ENCODE peak calls at places on chromosome 22, in ten cellular contexts. One of them, this sample, is unnamed.

GRCh38 chr22:37486224-37486845 is at the start of gene MFNG:
- DNase-seq in HCT116: no peak
- DNase-seq in cardiac fibroblast: peak; percentile 31
- DNase-seq in adrenal gland: peak; percentile 69
- DNase-seq in mammary epithelial cell: peak; percentile 48
- DNase-seq in endodermal cell: peak; percentile 90
- DNase-seq in foreskin fibroblast: peak; percentile 75
- DNase-seq in neural progenitor cell: peak; percentile 91
- DNase-seq in uterus: peak; percentile 51
- DNase-seq in WERI-Rb-1: peak; percentile 85
- DNase-seq in this sample: no peak

GRCh38 chr22:39556970-39557811 is 13.4 kb upstream of the CACNA1I start:
- DNase-seq in uterus: no peak
- DNase-seq in mammary epithelial cell: no peak
- DNase-seq in endodermal cell: peak; percentile 66
- DNase-seq in foreskin fibroblast: peak; percentile 56
- DNase-seq in HCT116: no peak
- DNase-seq in adrenal gland: peak; percentile 70
- DNase-seq in cardiac fibroblast: peak; percentile 22
- DNase-seq in WERI-Rb-1: peak; percentile 77
- DNase-seq in neural progenitor cell: peak; percentile 75
- DNase-seq in this sample: no peak

GRCh38 chr22:27377901-27378300 is 423.7 kb downstream of the MN1 start:
- DNase-seq in uterus: no peak
- DNase-seq in HCT116: no peak
- DNase-seq in foreskin fibroblast: no peak
- DNase-seq in adrenal gland: peak; percentile 24
- DNase-seq in endodermal cell: no peak
- DNase-seq in cardiac fibroblast: no peak
- DNase-seq in neural progenitor cell: no peak
- DNase-seq in WERI-Rb-1: no peak
- DNase-seq in mammary epithelial cell: no peak
- DNase-seq in this sample: no peak

GRCh38 chr22:50674127-50674493 is 1.5 kb downstream of the SHANK3 start:
- DNase-seq in WERI-Rb-1: no peak
- DNase-seq in uterus: no peak
- DNase-seq in HCT116: no peak
- DNase-seq in cardiac fibroblast: no peak
- DNase-seq in adrenal gland: no peak
- DNase-seq in foreskin fibroblast: no peak
- DNase-seq in endodermal cell: peak; percentile 67
- DNase-seq in mammary epithelial cell: no peak
- DNase-seq in neural progenitor cell: peak; percentile 66
- DNase-seq in this sample: no peak

GRCh38 chr22:47030143-47030641 is 267.7 kb downstream of the TBC1D22A start:
- DNase-seq in foreskin fibroblast: peak; percentile 44
- DNase-seq in mammary epithelial cell: no peak
- DNase-seq in HCT116: no peak
- DNase-seq in uterus: peak; percentile 74
- DNase-seq in neural progenitor cell: peak; percentile 56
- DNase-seq in adrenal gland: no peak
- DNase-seq in cardiac fibroblast: no peak
- DNase-seq in endodermal cell: no peak
- DNase-seq in WERI-Rb-1: no peak
- DNase-seq in this sample: peak; percentile 45

GRCh38 chr22:46336119-46337078 is 885 bp downstream of the TRMU start:
- DNase-seq in uterus: no peak
- DNase-seq in endodermal cell: peak; percentile 73
- DNase-seq in foreskin fibroblast: peak; percentile 43
- DNase-seq in mammary epithelial cell: peak; percentile 29
- DNase-seq in neural progenitor cell: peak; percentile 70
- DNase-seq in HCT116: no peak
- DNase-seq in WERI-Rb-1: peak; percentile 30
- DNase-seq in cardiac fibroblast: peak; percentile 11
- DNase-seq in adrenal gland: no peak
- DNase-seq in this sample: no peak

GRCh38 chr22:44180706-44181032 is at the start of gene PARVG:
- DNase-seq in cardiac fibroblast: no peak
- DNase-seq in mammary epithelial cell: peak; percentile 7
- DNase-seq in neural progenitor cell: no peak
- DNase-seq in endodermal cell: peak; percentile 81
- DNase-seq in WERI-Rb-1: no peak
- DNase-seq in uterus: no peak
- DNase-seq in adrenal gland: no peak
- DNase-seq in HCT116: no peak
- DNase-seq in foreskin fibroblast: no peak
- DNase-seq in this sample: no peak

GRCh38 chr22:20589614-20590476 is 82.4 kb downstream of the MED15 start:
- DNase-seq in uterus: no peak
- DNase-seq in WERI-Rb-1: no peak
- DNase-seq in foreskin fibroblast: no peak
- DNase-seq in neural progenitor cell: no peak
- DNase-seq in HCT116: no peak
- DNase-seq in cardiac fibroblast: no peak
- DNase-seq in adrenal gland: no peak
- DNase-seq in mammary epithelial cell: no peak
- DNase-seq in endodermal cell: no peak
- DNase-seq in this sample: no peak

GRCh38 chr22:26646158-26646557 is 11.2 kb upstream of the MIAT start:
- DNase-seq in uterus: no peak
- DNase-seq in neural progenitor cell: no peak
- DNase-seq in HCT116: no peak
- DNase-seq in adrenal gland: no peak
- DNase-seq in endodermal cell: no peak
- DNase-seq in WERI-Rb-1: no peak
- DNase-seq in foreskin fibroblast: peak; percentile 78
- DNase-seq in cardiac fibroblast: peak; percentile 23
- DNase-seq in mammary epithelial cell: no peak
- DNase-seq in this sample: peak; percentile 54

GRCh38 chr22:42283288-42284229 is 13.1 kb upstream of the TCF20 start:
- DNase-seq in foreskin fibroblast: peak; percentile 36
- DNase-seq in neural progenitor cell: peak; percentile 87
- DNase-seq in uterus: peak; percentile 30
- DNase-seq in WERI-Rb-1: no peak
- DNase-seq in cardiac fibroblast: no peak
- DNase-seq in HCT116: no peak
- DNase-seq in endodermal cell: peak; percentile 75
- DNase-seq in mammary epithelial cell: no peak
- DNase-seq in adrenal gland: no peak
- DNase-seq in this sample: no peak

GRCh38 chr22:29343313-29343805 is 27.9 kb upstream of the RASL10A start:
- DNase-seq in cardiac fibroblast: peak; percentile 36
- DNase-seq in uterus: no peak
- DNase-seq in WERI-Rb-1: peak; percentile 62
- DNase-seq in foreskin fibroblast: peak; percentile 90
- DNase-seq in mammary epithelial cell: no peak
- DNase-seq in endodermal cell: no peak
- DNase-seq in adrenal gland: no peak
- DNase-seq in HCT116: no peak
- DNase-seq in neural progenitor cell: peak; percentile 18
- DNase-seq in this sample: peak; percentile 78

GRCh38 chr22:42214625-42215415 is 55.6 kb downstream of the TCF20 start:
- DNase-seq in HCT116: no peak
- DNase-seq in cardiac fibroblast: no peak
- DNase-seq in adrenal gland: peak; percentile 84
- DNase-seq in foreskin fibroblast: no peak
- DNase-seq in neural progenitor cell: peak; percentile 71
- DNase-seq in mammary epithelial cell: no peak
- DNase-seq in endodermal cell: peak; percentile 21
- DNase-seq in WERI-Rb-1: no peak
- DNase-seq in uterus: peak; percentile 16
- DNase-seq in this sample: no peak

GRCh38 chr22:41052661-41053490 is 39.5 kb upstream of the EP300 start:
- DNase-seq in endodermal cell: no peak
- DNase-seq in neural progenitor cell: no peak
- DNase-seq in WERI-Rb-1: no peak
- DNase-seq in adrenal gland: no peak
- DNase-seq in foreskin fibroblast: peak; percentile 74
- DNase-seq in HCT116: no peak
- DNase-seq in cardiac fibroblast: peak; percentile 62
- DNase-seq in mammary epithelial cell: peak; percentile 44
- DNase-seq in uterus: no peak
- DNase-seq in this sample: peak; percentile 56

GRCh38 chr22:42368379-42369249 is 63.6 kb downstream of the NFAM1 start:
- DNase-seq in HCT116: no peak
- DNase-seq in uterus: no peak
- DNase-seq in mammary epithelial cell: no peak
- DNase-seq in cardiac fibroblast: no peak
- DNase-seq in WERI-Rb-1: no peak
- DNase-seq in adrenal gland: no peak
- DNase-seq in endodermal cell: peak; percentile 89
- DNase-seq in neural progenitor cell: peak; percentile 76
- DNase-seq in foreskin fibroblast: no peak
- DNase-seq in this sample: no peak

GRCh38 chr22:46018859-46019258 is 41.9 kb upstream of the WNT7B start:
- DNase-seq in adrenal gland: no peak
- DNase-seq in endodermal cell: no peak
- DNase-seq in uterus: no peak
- DNase-seq in cardiac fibroblast: no peak
- DNase-seq in mammary epithelial cell: no peak
- DNase-seq in WERI-Rb-1: no peak
- DNase-seq in HCT116: no peak
- DNase-seq in neural progenitor cell: no peak
- DNase-seq in foreskin fibroblast: no peak
- DNase-seq in this sample: no peak

DNA sequence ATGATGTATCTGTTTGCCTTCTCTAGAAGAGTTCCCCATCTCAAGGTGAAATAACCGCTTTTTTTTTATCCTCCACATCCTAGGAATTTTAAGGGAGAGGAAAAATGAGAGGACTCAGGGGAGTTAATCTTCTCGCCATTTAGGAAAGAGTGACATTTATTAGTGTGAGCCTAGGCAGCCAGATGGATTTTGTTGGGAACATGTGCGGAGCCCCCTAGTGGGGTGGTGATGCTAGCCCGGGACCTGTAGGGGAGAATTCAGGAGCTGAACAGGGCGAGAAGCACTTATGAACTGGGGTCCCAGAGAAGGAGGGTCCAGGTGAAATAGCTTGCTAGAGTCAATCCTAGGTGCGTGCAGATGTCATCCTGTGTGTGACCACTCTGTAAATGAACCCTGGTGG is 10.7 kb downstream of the IL17RA start:
- DNase-seq in cardiac fibroblast: no peak
- DNase-seq in uterus: no peak
- DNase-seq in foreskin fibroblast: peak; percentile 27
- DNase-seq in neural progenitor cell: peak; percentile 45
- DNase-seq in adrenal gland: no peak
- DNase-seq in HCT116: no peak
- DNase-seq in mammary epithelial cell: no peak
- DNase-seq in endodermal cell: peak; percentile 82
- DNase-seq in WERI-Rb-1: peak; percentile 51
- DNase-seq in this sample: peak; percentile 9
- TF ChIP-seq CTCF in cardiac fibroblast: peak; percentile 31
- TF ChIP-seq CTCF in uterus: no peak
- TF ChIP-seq CTCF in foreskin fibroblast: peak; percentile 37
- TF ChIP-seq CTCF in neural progenitor cell: peak; percentile 61
- TF ChIP-seq CTCF in adrenal gland: no peak
- TF ChIP-seq CTCF in HCT116: peak; percentile 58
- TF ChIP-seq CTCF in mammary epithelial cell: no peak
- TF ChIP-seq CTCF in endodermal cell: peak; percentile 84
- TF ChIP-seq CTCF in WERI-Rb-1: peak; percentile 58
- TF ChIP-seq CTCF in this sample: peak; percentile 36

DNA sequence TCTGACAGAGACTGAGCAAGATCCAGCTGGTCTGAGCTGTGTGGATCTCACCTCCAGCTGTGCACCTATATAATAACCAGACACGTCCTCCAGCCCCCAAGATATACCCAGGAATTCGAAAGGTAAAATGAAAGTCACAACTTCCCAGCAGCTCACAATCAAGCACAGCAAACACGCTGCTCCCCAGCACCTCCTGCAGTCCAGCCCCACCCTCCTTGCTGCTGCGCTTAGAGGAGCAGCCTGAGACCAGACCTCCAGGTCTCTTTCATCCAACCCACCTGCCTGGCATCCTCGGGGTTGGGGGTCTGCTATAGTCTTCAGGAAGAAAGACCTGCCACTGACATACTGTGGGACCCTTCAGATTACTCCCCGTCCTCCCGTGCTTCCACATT is 3.0 kb upstream of the APOL4 start:
- DNase-seq in cardiac fibroblast: no peak
- DNase-seq in WERI-Rb-1: no peak
- DNase-seq in HCT116: no peak
- DNase-seq in neural progenitor cell: no peak
- DNase-seq in endodermal cell: no peak
- DNase-seq in adrenal gland: no peak
- DNase-seq in mammary epithelial cell: no peak
- DNase-seq in foreskin fibroblast: no peak
- DNase-seq in uterus: no peak
- DNase-seq in this sample: no peak
- H3K4me3 ChIP-seq in cardiac fibroblast: no peak overlapping the region
- H3K4me3 ChIP-seq in WERI-Rb-1: no peak overlapping the region
- H3K4me3 ChIP-seq in HCT116: no peak overlapping the region
- H3K4me3 ChIP-seq in neural progenitor cell: no peak overlapping the region
- H3K4me3 ChIP-seq in endodermal cell: no peak overlapping the region
- H3K4me3 ChIP-seq in adrenal gland: no peak overlapping the region
- H3K4me3 ChIP-seq in mammary epithelial cell: no peak overlapping the region
- H3K4me3 ChIP-seq in foreskin fibroblast: no peak overlapping the region
- H3K4me3 ChIP-seq in uterus: no peak overlapping the region
- H3K4me3 ChIP-seq in this sample: no peak overlapping the region

DNA sequence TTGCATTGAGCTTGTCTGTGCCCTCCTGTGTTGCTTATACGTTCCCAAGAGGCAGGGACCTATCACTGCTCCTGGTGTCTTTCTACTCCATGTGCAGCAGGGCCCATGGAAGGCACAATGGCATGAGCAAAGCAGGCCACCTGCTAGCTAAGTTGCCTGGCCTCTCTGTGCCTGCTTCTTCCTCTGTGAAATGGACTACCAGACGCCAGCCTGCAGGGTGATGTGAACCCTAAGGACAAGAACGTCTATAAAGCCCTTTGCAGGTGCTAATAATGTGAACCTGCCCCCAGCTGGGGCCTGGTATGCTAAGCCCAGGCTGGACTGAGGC is 4.1 kb downstream of the GUCD1 start:
- DNase-seq in WERI-Rb-1: no peak
- DNase-seq in uterus: no peak
- DNase-seq in mammary epithelial cell: no peak
- DNase-seq in HCT116: no peak
- DNase-seq in endodermal cell: no peak
- DNase-seq in adrenal gland: no peak
- DNase-seq in foreskin fibroblast: no peak
- DNase-seq in cardiac fibroblast: no peak
- DNase-seq in neural progenitor cell: no peak
- DNase-seq in this sample: no peak
- TF ChIP-seq CTCF in WERI-Rb-1: no peak
- TF ChIP-seq CTCF in uterus: no peak
- TF ChIP-seq CTCF in mammary epithelial cell: no peak
- TF ChIP-seq CTCF in HCT116: no peak
- TF ChIP-seq CTCF in endodermal cell: no peak
- TF ChIP-seq CTCF in adrenal gland: no peak
- TF ChIP-seq CTCF in foreskin fibroblast: no peak
- TF ChIP-seq CTCF in cardiac fibroblast: no peak
- TF ChIP-seq CTCF in neural progenitor cell: no peak
- TF ChIP-seq CTCF in this sample: no peak

DNA sequence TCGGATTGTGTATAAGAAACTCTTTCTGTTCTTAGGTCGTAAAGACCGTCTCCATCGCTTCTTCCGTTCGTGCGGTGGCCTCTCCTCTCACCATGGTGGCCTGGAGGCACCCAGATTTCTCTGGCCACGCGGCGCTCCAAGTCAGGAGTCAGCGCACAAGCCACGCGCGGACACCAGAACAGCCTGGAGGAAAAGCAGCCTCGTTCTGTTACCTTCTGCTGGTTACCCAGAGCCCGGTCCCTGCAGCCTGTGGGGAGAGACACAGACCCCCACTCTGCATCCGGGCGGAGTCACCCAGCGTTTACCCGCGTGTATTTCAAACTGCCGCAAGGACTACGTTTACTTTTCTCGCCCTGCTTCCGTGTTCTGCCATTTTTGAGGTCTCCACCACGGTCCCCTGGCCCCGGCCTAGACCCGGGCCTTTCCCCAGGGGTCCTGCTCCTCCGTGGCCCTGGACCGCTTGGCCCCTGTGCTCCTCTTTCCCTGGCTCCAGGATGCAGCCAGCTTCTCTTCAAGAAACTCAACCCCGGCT is 776.1 kb downstream of the BRD1 start:
- DNase-seq in mammary epithelial cell: no peak
- DNase-seq in HCT116: no peak
- DNase-seq in adrenal gland: no peak
- DNase-seq in WERI-Rb-1: no peak
- DNase-seq in neural progenitor cell: no peak
- DNase-seq in cardiac fibroblast: no peak
- DNase-seq in foreskin fibroblast: no peak
- DNase-seq in uterus: no peak
- DNase-seq in endodermal cell: no peak
- DNase-seq in this sample: no peak
- H3K4me3 ChIP-seq in mammary epithelial cell: no peak overlapping the region
- H3K4me3 ChIP-seq in HCT116: no peak overlapping the region
- H3K4me3 ChIP-seq in adrenal gland: no peak overlapping the region
- H3K4me3 ChIP-seq in WERI-Rb-1: no peak overlapping the region
- H3K4me3 ChIP-seq in neural progenitor cell: no peak overlapping the region
- H3K4me3 ChIP-seq in cardiac fibroblast: no peak overlapping the region
- H3K4me3 ChIP-seq in foreskin fibroblast: no peak overlapping the region
- H3K4me3 ChIP-seq in uterus: no peak overlapping the region
- H3K4me3 ChIP-seq in endodermal cell: no peak overlapping the region
- H3K4me3 ChIP-seq in this sample: peak overlapping the region; percentile 41